ENCODE peak calls at places on chromosomes 16 and 17, in ten cellular contexts. T is AG08395, K is NCI-H345, Q is ascending aorta, Z is NCI-H1092 treated with DMSO at 0.1 percent for 48 hours, J is NCI-H460, M is IMR-90, D is fibroblast of mammary gland, U is GOT3, Y is hepatic stellate cell. G is an unnamed sample.

GRCh38 chr17:81127133-81127455 is 38.2 kb upstream of the PVALEF start:
- DNase-seq in T (no peak), K (no peak), Q (no peak), Z (no peak), J (no peak), M (no peak), D (no peak), U (no peak), Y (no peak), G (no peak)

GRCh38 chr17:70739046-70739445 is 569.7 kb downstream of the KCNJ2 start:
- DNase-seq in T (no peak), K (no peak), Q (no peak), Z (no peak), J (no peak), M (no peak), D (no peak), U (no peak), Y (no peak), G (no peak)

GRCh38 chr16:86565181-86565631 is 1.4 kb upstream of the FOXC2 start:
- DNase-seq in T (no peak), K (no peak), Q (no peak), Z (no peak), J (no peak), M (no peak), D (no peak), U (no peak), Y (no peak), G (no peak)

GRCh38 chr17:68356949-68357455 is 65.7 kb downstream of the ARSG start:
- DNase-seq in T (no peak), K (no peak), Q (no peak), Z (no peak), J (no peak), M (no peak), D (peak), U (no peak), Y (no peak), G (peak)

GRCh38 chr17:76032780-76033108 is 5.6 kb upstream of the EVPL start:
- DNase-seq in T (no peak), K (no peak), Q (no peak), Z (no peak), J (no peak), M (no peak), D (no peak), U (no peak), Y (no peak), G (no peak)

GRCh38 chr17:15236281-15237105 is 28.6 kb downstream of the PMP22 start:
- DNase-seq in T (peak), K (no peak), Q (no peak), Z (no peak), J (no peak), M (peak), D (peak), U (no peak), Y (no peak), G (no peak)

GRCh38 chr16:49854227-49855203 is 1.4 kb downstream of the ZNF423 start:
- DNase-seq in T (peak), K (no peak), Q (no peak), Z (no peak), J (no peak), M (no peak), D (no peak), U (no peak), Y (peak), G (no peak)

GRCh38 chr17:63589646-63590045 is 11.0 kb upstream of the TACO1 start:
- DNase-seq in T (no peak), K (no peak), Q (no peak), Z (no peak), J (no peak), M (no peak), D (no peak), U (no peak), Y (no peak), G (no peak)

GRCh38 chr16:68910051-68910450 is 66.7 kb downstream of the TANGO6 start:
- DNase-seq in T (no peak), K (peak), Q (no peak), Z (peak), J (no peak), M (no peak), D (no peak), U (no peak), Y (no peak), G (no peak)

GRCh38 chr17:15247891-15248529 is 17.1 kb downstream of the PMP22 start:
- DNase-seq in T (no peak), K (no peak), Q (no peak), Z (no peak), J (no peak), M (no peak), D (peak), U (no peak), Y (no peak), G (no peak)

GRCh38 chr17:29682987-29683386 is 60.3 kb upstream of the CORO6 start:
- DNase-seq in T (no peak), K (no peak), Q (no peak), Z (no peak), J (no peak), M (no peak), D (no peak), U (no peak), Y (no peak), G (no peak)

GRCh38 chr17:66715745-66716156 is 119.2 kb upstream of the CACNG5 start:
- DNase-seq in T (peak), K (peak), Q (no peak), Z (peak), J (peak), M (peak), D (peak), U (no peak), Y (peak), G (peak)

GRCh38 chr16:73170587-73170986 is 122.7 kb upstream of the ZFHX3 start:
- DNase-seq in T (no peak), K (no peak), Q (no peak), Z (no peak), J (no peak), M (no peak), D (no peak), U (no peak), Y (no peak), G (no peak)

GRCh38 chr16:60107920-60108319 is 1373.8 kb upstream of the GOT2 start:
- DNase-seq in T (no peak), K (no peak), Q (no peak), Z (no peak), J (no peak), M (no peak), D (no peak), U (no peak), Y (no peak), G (no peak)

GRCh38 chr17:78884148-78884870 is 18.7 kb downstream of the CEP295NL start:
- DNase-seq in T (no peak), K (no peak), Q (no peak), Z (no peak), J (no peak), M (no peak), D (peak), U (no peak), Y (peak), G (no peak)

GRCh38 chr17:63240106-63240505 is 206.0 kb downstream of the CYB561 start:
- DNase-seq in T (no peak), K (no peak), Q (no peak), Z (no peak), J (no peak), M (no peak), D (no peak), U (no peak), Y (no peak), G (no peak)

GRCh38 chr16:7992616-7993015 is 597.7 kb downstream of the TMEM114 start:
- DNase-seq in T (no peak), K (no peak), Q (no peak), Z (no peak), J (no peak), M (no peak), D (no peak), U (no peak), Y (no peak), G (no peak)

GRCh38 chr17:1413281-1413791 is 13.3 kb upstream of the YWHAE start:
- DNase-seq in T (peak), K (peak), Q (peak), Z (peak), J (peak), M (peak), D (peak), U (no peak), Y (peak), G (no peak)

GRCh38 chr17:64535357-64535756 is 28.6 kb downstream of the CEP95 start:
- DNase-seq in T (no peak), K (no peak), Q (no peak), Z (no peak), J (no peak), M (no peak), D (no peak), U (no peak), Y (no peak), G (no peak)

GRCh38 chr16:64534180-64534780 is 587.6 kb downstream of the CDH11 start:
- DNase-seq in T (no peak), K (no peak), Q (no peak), Z (no peak), J (peak), M (no peak), D (no peak), U (no peak), Y (no peak), G (no peak)

GRCh38 chr17:40063915-40064531 is 1.3 kb downstream of the THRA start:
- DNase-seq in T (no peak), K (no peak), Q (no peak), Z (no peak), J (no peak), M (no peak), D (no peak), U (no peak), Y (no peak), G (no peak)

GRCh38 chr17:77429985-77430752 is 289.4 kb downstream of the SEC14L1 start:
- DNase-seq in T (peak), K (peak), Q (peak), Z (peak), J (peak), M (peak), D (peak), U (peak), Y (peak), G (peak)

GRCh38 chr16:1380195-1380594 is 28.5 kb downstream of the GNPTG start:
- DNase-seq in T (no peak), K (no peak), Q (no peak), Z (no peak), J (no peak), M (no peak), D (no peak), U (no peak), Y (no peak), G (no peak)

GRCh38 chr16:80852261-80852872 is 48.0 kb upstream of the CDYL2 start:
- DNase-seq in T (peak), K (no peak), Q (no peak), Z (no peak), J (no peak), M (peak), D (peak), U (no peak), Y (peak), G (peak)

GRCh38 chr16:57479422-57480126 is 6.7 kb downstream of the DOK4 start:
- DNase-seq in T (peak), K (no peak), Q (peak), Z (no peak), J (peak), M (peak), D (peak), U (no peak), Y (peak), G (no peak)

GRCh38 chr17:9020096-9020823 is 1.1 kb upstream of the NTN1 start:
- DNase-seq in T (no peak), K (no peak), Q (peak), Z (no peak), J (no peak), M (no peak), D (no peak), U (no peak), Y (no peak), G (no peak)

GRCh38 chr16:24191876-24192402 is 64.2 kb upstream of the CACNG3 start:
- DNase-seq in T (no peak), K (no peak), Q (no peak), Z (no peak), J (no peak), M (no peak), D (no peak), U (no peak), Y (no peak), G (no peak)

GRCh38 chr17:59723041-59723440 is 15.6 kb downstream of the VMP1 start:
- DNase-seq in T (no peak), K (no peak), Q (no peak), Z (no peak), J (no peak), M (no peak), D (no peak), U (no peak), Y (no peak), G (no peak)

GRCh38 chr16:66382966-66383299 is 16.4 kb downstream of the CDH5 start:
- DNase-seq in T (peak), K (no peak), Q (no peak), Z (no peak), J (peak), M (peak), D (peak), U (no peak), Y (peak), G (no peak)

GRCh38 chr17:6365187-6365943 is 69.6 kb downstream of the AIPL1 start:
- DNase-seq in T (peak), K (no peak), Q (no peak), Z (no peak), J (peak), M (peak), D (peak), U (peak), Y (no peak), G (no peak)

GRCh38 chr17:35486920-35487727 is 38.6 kb upstream of the SLFN13 start:
- DNase-seq in T (peak), K (no peak), Q (peak), Z (no peak), J (no peak), M (peak), D (peak), U (peak), Y (peak), G (peak)

GRCh38 chr17:70137451-70138230 is 31.7 kb upstream of the KCNJ2 start:
- DNase-seq in T (peak), K (no peak), Q (peak), Z (no peak), J (peak), M (peak), D (peak), U (peak), Y (peak), G (peak)

GRCh38 chr17:40290629-40291296 is 3.1 kb downstream of the CDC6 start:
- DNase-seq in T (peak), K (peak), Q (no peak), Z (peak), J (peak), M (peak), D (peak), U (no peak), Y (peak), G (peak)

GRCh38 chr17:29613371-29613837 is 9.3 kb downstream of the CORO6 start:
- DNase-seq in T (peak), K (no peak), Q (peak), Z (no peak), J (no peak), M (peak), D (peak), U (no peak), Y (peak), G (peak)

GRCh38 chr16:75820672-75821071 is 94.4 kb upstream of the CPHXL start:
- DNase-seq in T (no peak), K (no peak), Q (no peak), Z (no peak), J (peak), M (no peak), D (peak), U (no peak), Y (no peak), G (no peak)

GRCh38 chr16:16010194-16010593 is 60.8 kb downstream of the ABCC1 start:
- DNase-seq in T (no peak), K (no peak), Q (no peak), Z (no peak), J (no peak), M (no peak), D (no peak), U (no peak), Y (no peak), G (no peak)

GRCh38 chr16:54630284-54630967 is 300.2 kb upstream of the IRX5 start:
- DNase-seq in T (no peak), K (no peak), Q (no peak), Z (no peak), J (no peak), M (no peak), D (peak), U (no peak), Y (no peak), G (no peak)

GRCh38 chr16:83682126-83682857 is 125.5 kb upstream of the HSBP1 start:
- DNase-seq in T (no peak), K (no peak), Q (no peak), Z (no peak), J (no peak), M (no peak), D (no peak), U (no peak), Y (no peak), G (no peak)

G was measured in activated CD4-positive, alpha-beta T cell treated with anti-CD3 and anti-CD28 coated beads, Interleukin-2, amount 10 ng/mL, durations not matched to agents 7 days and 5 days.